ENCODE peak calls at places on chromosomes 4 and X, in seven cellular contexts. One of them, this sample, is unnamed.

GRCh38 chr4:165464813-165465381 is 86.1 kb downstream of the CPE start:
- DNase-seq in adrenal gland: no peak
- DNase-seq in HFF-Myc: peak
- DNase-seq in NB4: peak
- DNase-seq in tibial artery: no peak
- DNase-seq in brain microvascular endothelial cell: peak
- DNase-seq in lung: no peak
- DNase-seq in this sample: peak

GRCh38 chr4:138555584-138555983 is 313.4 kb upstream of the SLC7A11 start:
- DNase-seq in NB4: peak
- DNase-seq in lung: no peak
- DNase-seq in adrenal gland: no peak
- DNase-seq in tibial artery: no peak
- DNase-seq in HFF-Myc: no peak
- DNase-seq in brain microvascular endothelial cell: no peak
- DNase-seq in this sample: no peak

GRCh38 chrX:129641941-129642340 is 12.8 kb downstream of the APLN start:
- DNase-seq in HFF-Myc: no peak
- DNase-seq in lung: no peak
- DNase-seq in adrenal gland: no peak
- DNase-seq in tibial artery: no peak
- DNase-seq in NB4: no peak
- DNase-seq in brain microvascular endothelial cell: peak
- DNase-seq in this sample: no peak

GRCh38 chr4:101191302-101192098 is 155.8 kb downstream of the PPP3CA start:
- DNase-seq in NB4: no peak
- DNase-seq in HFF-Myc: peak
- DNase-seq in brain microvascular endothelial cell: peak
- DNase-seq in tibial artery: peak
- DNase-seq in lung: peak
- DNase-seq in adrenal gland: peak
- DNase-seq in this sample: peak

GRCh38 chr4:180057891-180058643 is 2185.1 kb upstream of the TENM3 start:
- DNase-seq in brain microvascular endothelial cell: no peak
- DNase-seq in tibial artery: no peak
- DNase-seq in HFF-Myc: no peak
- DNase-seq in lung: no peak
- DNase-seq in NB4: peak
- DNase-seq in adrenal gland: peak
- DNase-seq in this sample: no peak

GRCh38 chr4:169583563-169583962 is 28.8 kb downstream of the NEK1 start:
- DNase-seq in brain microvascular endothelial cell: peak
- DNase-seq in lung: no peak
- DNase-seq in tibial artery: no peak
- DNase-seq in NB4: no peak
- DNase-seq in adrenal gland: no peak
- DNase-seq in HFF-Myc: peak
- DNase-seq in this sample: no peak

GRCh38 chrX:119488749-119489148 is 20.5 kb downstream of the SLC25A5 start:
- DNase-seq in NB4: peak
- DNase-seq in lung: peak
- DNase-seq in tibial artery: peak
- DNase-seq in HFF-Myc: no peak
- DNase-seq in adrenal gland: peak
- DNase-seq in brain microvascular endothelial cell: peak
- DNase-seq in this sample: no peak

GRCh38 chrX:12971282-12972003 is 3.5 kb upstream of the TMSB4X start:
- DNase-seq in HFF-Myc: no peak
- DNase-seq in tibial artery: peak
- DNase-seq in brain microvascular endothelial cell: no peak
- DNase-seq in adrenal gland: no peak
- DNase-seq in lung: no peak
- DNase-seq in NB4: no peak
- DNase-seq in this sample: no peak

GRCh38 chr4:77021614-77022089 is 54.1 kb downstream of the CCNI start:
- DNase-seq in brain microvascular endothelial cell: peak
- DNase-seq in lung: no peak
- DNase-seq in HFF-Myc: no peak
- DNase-seq in NB4: peak
- DNase-seq in adrenal gland: no peak
- DNase-seq in tibial artery: no peak
- DNase-seq in this sample: no peak

GRCh38 chr4:153221783-153222161 is 17.5 kb downstream of the TRIM2 start:
- DNase-seq in adrenal gland: no peak
- DNase-seq in NB4: no peak
- DNase-seq in lung: no peak
- DNase-seq in tibial artery: no peak
- DNase-seq in brain microvascular endothelial cell: no peak
- DNase-seq in HFF-Myc: no peak
- DNase-seq in this sample: no peak
- H3K4me3 ChIP-seq in adrenal gland: peak
- H3K4me3 ChIP-seq in NB4: no peak
- H3K4me3 ChIP-seq in lung: no peak
- H3K4me3 ChIP-seq in tibial artery: peak
- H3K4me3 ChIP-seq in brain microvascular endothelial cell: peak
- H3K4me3 ChIP-seq in HFF-Myc: peak
- H3K4me3 ChIP-seq in this sample: no peak

GRCh38 chrX:68490644-68491043 is 8.2 kb upstream of the YIPF6 start:
- DNase-seq in NB4: peak
- DNase-seq in tibial artery: no peak
- DNase-seq in HFF-Myc: no peak
- DNase-seq in adrenal gland: no peak
- DNase-seq in brain microvascular endothelial cell: peak
- DNase-seq in lung: no peak
- DNase-seq in this sample: no peak
- TF ChIP-seq CTCF in NB4: no peak
- TF ChIP-seq CTCF in tibial artery: no peak
- TF ChIP-seq CTCF in HFF-Myc: peak
- TF ChIP-seq CTCF in adrenal gland: no peak
- TF ChIP-seq CTCF in brain microvascular endothelial cell: peak
- TF ChIP-seq CTCF in lung: no peak
- TF ChIP-seq CTCF in this sample: peak

GRCh38 chrX:102746134-102746584 is 25.6 kb downstream of the GPRASP3 start:
- DNase-seq in NB4: no peak
- DNase-seq in brain microvascular endothelial cell: no peak
- DNase-seq in adrenal gland: peak
- DNase-seq in tibial artery: no peak
- DNase-seq in lung: no peak
- DNase-seq in HFF-Myc: no peak
- DNase-seq in this sample: no peak

GRCh38 chrX:102745513-102746133 is 25.1 kb downstream of the GPRASP3 start:
- DNase-seq in HFF-Myc: no peak
- DNase-seq in lung: no peak
- DNase-seq in tibial artery: no peak
- DNase-seq in adrenal gland: no peak
- DNase-seq in brain microvascular endothelial cell: no peak
- DNase-seq in NB4: no peak
- DNase-seq in this sample: no peak

GRCh38 chrX:102739642-102740041 is 19.1 kb downstream of the GPRASP3 start:
- DNase-seq in tibial artery: no peak
- DNase-seq in adrenal gland: no peak
- DNase-seq in HFF-Myc: no peak
- DNase-seq in lung: no peak
- DNase-seq in brain microvascular endothelial cell: peak
- DNase-seq in NB4: no peak
- DNase-seq in this sample: no peak

GRCh38 chrX:102744307-102744706 is 23.8 kb downstream of the GPRASP3 start:
- DNase-seq in adrenal gland: no peak
- DNase-seq in brain microvascular endothelial cell: no peak
- DNase-seq in tibial artery: no peak
- DNase-seq in NB4: no peak
- DNase-seq in lung: no peak
- DNase-seq in HFF-Myc: no peak
- DNase-seq in this sample: no peak
- H3K4me3 ChIP-seq in adrenal gland: no peak
- H3K4me3 ChIP-seq in brain microvascular endothelial cell: no peak
- H3K4me3 ChIP-seq in tibial artery: no peak
- H3K4me3 ChIP-seq in NB4: no peak
- H3K4me3 ChIP-seq in lung: no peak
- H3K4me3 ChIP-seq in HFF-Myc: no peak
- H3K4me3 ChIP-seq in this sample: no peak

GRCh38 chrX:97016106-97016505 is 132.4 kb downstream of the RPA4 start:
- DNase-seq in lung: no peak
- DNase-seq in HFF-Myc: no peak
- DNase-seq in brain microvascular endothelial cell: no peak
- DNase-seq in NB4: no peak
- DNase-seq in adrenal gland: no peak
- DNase-seq in tibial artery: no peak
- DNase-seq in this sample: no peak
- TF ChIP-seq CTCF in lung: no peak
- TF ChIP-seq CTCF in HFF-Myc: no peak
- TF ChIP-seq CTCF in brain microvascular endothelial cell: no peak
- TF ChIP-seq CTCF in NB4: no peak
- TF ChIP-seq CTCF in adrenal gland: no peak
- TF ChIP-seq CTCF in tibial artery: no peak
- TF ChIP-seq CTCF in this sample: peak

GRCh38 chr4:173501592-173502150 is 28.4 kb downstream of the HAND2 start:
- DNase-seq in brain microvascular endothelial cell: no peak
- DNase-seq in tibial artery: no peak
- DNase-seq in HFF-Myc: no peak
- DNase-seq in NB4: no peak
- DNase-seq in adrenal gland: no peak
- DNase-seq in lung: no peak
- DNase-seq in this sample: no peak

GRCh38 chr4:173499568-173500535 is 30.2 kb downstream of the HAND2 start:
- DNase-seq in tibial artery: no peak
- DNase-seq in NB4: no peak
- DNase-seq in HFF-Myc: no peak
- DNase-seq in brain microvascular endothelial cell: no peak
- DNase-seq in adrenal gland: no peak
- DNase-seq in lung: no peak
- DNase-seq in this sample: no peak

GRCh38 chr4:173498771-173499170 is 31.3 kb downstream of the HAND2 start:
- DNase-seq in NB4: no peak
- DNase-seq in tibial artery: no peak
- DNase-seq in lung: no peak
- DNase-seq in HFF-Myc: no peak
- DNase-seq in brain microvascular endothelial cell: no peak
- DNase-seq in adrenal gland: no peak
- DNase-seq in this sample: no peak

GRCh38 chr4:173503330-173504180 is 26.5 kb downstream of the HAND2 start:
- DNase-seq in NB4: no peak
- DNase-seq in HFF-Myc: no peak
- DNase-seq in brain microvascular endothelial cell: no peak
- DNase-seq in adrenal gland: no peak
- DNase-seq in tibial artery: no peak
- DNase-seq in lung: no peak
- DNase-seq in this sample: no peak

GRCh38 chr4:173500841-173501591 is 29.0 kb downstream of the HAND2 start:
- DNase-seq in HFF-Myc: no peak
- DNase-seq in brain microvascular endothelial cell: no peak
- DNase-seq in adrenal gland: no peak
- DNase-seq in NB4: no peak
- DNase-seq in lung: no peak
- DNase-seq in tibial artery: no peak
- DNase-seq in this sample: no peak
- H3K4me3 ChIP-seq in HFF-Myc: no peak
- H3K4me3 ChIP-seq in brain microvascular endothelial cell: peak
- H3K4me3 ChIP-seq in adrenal gland: no peak
- H3K4me3 ChIP-seq in NB4: no peak
- H3K4me3 ChIP-seq in lung: peak
- H3K4me3 ChIP-seq in tibial artery: peak
- H3K4me3 ChIP-seq in this sample: no peak

GRCh38 chrX:95058815-95059214 is 1384.8 kb downstream of the FAM133A start:
- DNase-seq in adrenal gland: no peak
- DNase-seq in brain microvascular endothelial cell: no peak
- DNase-seq in lung: no peak
- DNase-seq in NB4: no peak
- DNase-seq in HFF-Myc: no peak
- DNase-seq in tibial artery: no peak
- DNase-seq in this sample: no peak

GRCh38 chrX:95059909-95060308 is 1385.9 kb downstream of the FAM133A start:
- DNase-seq in NB4: no peak
- DNase-seq in lung: no peak
- DNase-seq in HFF-Myc: no peak
- DNase-seq in adrenal gland: no peak
- DNase-seq in tibial artery: no peak
- DNase-seq in brain microvascular endothelial cell: no peak
- DNase-seq in this sample: no peak

GRCh38 chrX:95057341-95057740 is 1383.3 kb downstream of the FAM133A start:
- DNase-seq in brain microvascular endothelial cell: no peak
- DNase-seq in tibial artery: no peak
- DNase-seq in lung: no peak
- DNase-seq in HFF-Myc: no peak
- DNase-seq in NB4: no peak
- DNase-seq in adrenal gland: no peak
- DNase-seq in this sample: no peak

GRCh38 chrX:95055991-95056390 is 1382.0 kb downstream of the FAM133A start:
- DNase-seq in lung: no peak
- DNase-seq in NB4: no peak
- DNase-seq in tibial artery: no peak
- DNase-seq in HFF-Myc: no peak
- DNase-seq in adrenal gland: no peak
- DNase-seq in brain microvascular endothelial cell: no peak
- DNase-seq in this sample: no peak

DNA sequence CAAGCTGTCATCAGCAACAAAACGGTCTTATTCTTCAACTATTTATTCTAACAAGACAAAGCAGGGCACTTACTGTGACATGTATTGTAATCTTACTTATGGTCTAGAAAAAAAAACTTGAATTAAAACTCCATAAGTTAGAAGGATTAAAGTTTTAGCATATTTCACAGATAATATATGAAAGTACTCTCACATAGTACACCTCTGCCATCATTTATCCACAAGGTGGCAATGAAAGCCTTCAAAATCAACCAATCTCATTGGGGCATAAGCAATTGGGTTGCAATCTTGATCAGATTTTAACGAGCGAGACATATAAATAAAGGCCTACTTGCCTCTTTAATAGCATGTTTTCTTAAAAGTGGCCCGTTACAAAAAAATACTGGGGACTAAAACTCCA is 1382.9 kb downstream of the FAM133A start:
- DNase-seq in tibial artery: no peak
- DNase-seq in brain microvascular endothelial cell: no peak
- DNase-seq in HFF-Myc: no peak
- DNase-seq in lung: no peak
- DNase-seq in NB4: no peak
- DNase-seq in adrenal gland: no peak
- DNase-seq in this sample: no peak
- TF ChIP-seq CTCF in tibial artery: no peak
- TF ChIP-seq CTCF in brain microvascular endothelial cell: peak
- TF ChIP-seq CTCF in HFF-Myc: no peak
- TF ChIP-seq CTCF in lung: no peak
- TF ChIP-seq CTCF in NB4: no peak
- TF ChIP-seq CTCF in adrenal gland: no peak
- TF ChIP-seq CTCF in this sample: no peak

GRCh38 chrX:25013593-25014365 is 2.0 kb downstream of the ARX start:
- DNase-seq in HFF-Myc: no peak
- DNase-seq in tibial artery: no peak
- DNase-seq in NB4: peak
- DNase-seq in lung: no peak
- DNase-seq in adrenal gland: no peak
- DNase-seq in brain microvascular endothelial cell: no peak
- DNase-seq in this sample: no peak
- H3K4me3 ChIP-seq in HFF-Myc: no peak
- H3K4me3 ChIP-seq in tibial artery: no peak
- H3K4me3 ChIP-seq in NB4: no peak
- H3K4me3 ChIP-seq in lung: no peak
- H3K4me3 ChIP-seq in adrenal gland: no peak
- H3K4me3 ChIP-seq in brain microvascular endothelial cell: no peak
- H3K4me3 ChIP-seq in this sample: peak

GRCh38 chrX:1244164-1245076 is 24.2 kb upstream of the CSF2RA start:
- DNase-seq in adrenal gland: no peak
- DNase-seq in NB4: peak
- DNase-seq in lung: no peak
- DNase-seq in tibial artery: no peak
- DNase-seq in HFF-Myc: no peak
- DNase-seq in brain microvascular endothelial cell: no peak
- DNase-seq in this sample: no peak
- TF ChIP-seq CTCF in adrenal gland: no peak
- TF ChIP-seq CTCF in NB4: peak
- TF ChIP-seq CTCF in lung: no peak
- TF ChIP-seq CTCF in tibial artery: no peak
- TF ChIP-seq CTCF in HFF-Myc: peak
- TF ChIP-seq CTCF in brain microvascular endothelial cell: no peak
- TF ChIP-seq CTCF in this sample: no peak